ENCODE peak calls at places on chromosome 3, in six cellular contexts. T is OCI-LY7; M is A549; D is iPS-NIHi11; V is activated CD4-positive, alpha-beta T cell treated with anti-CD3 and anti-CD28 coated beads for 24 hours; J is Caki2. K is an unnamed sample.

GRCh38 chr3:45105855-45106655 is 40.1 kb downstream of the CDCP1 start:
- DNase-seq in T (no peak), M (no peak), D (no peak), V (peak; percentile 60), J (peak; percentile 53), K (no peak)

GRCh38 chr3:16668776-16669545 is 63.7 kb upstream of the DAZL start:
- DNase-seq in T (no peak), M (no peak), D (no peak), V (no peak), J (no peak), K (no peak)

GRCh38 chr3:181484026-181484425 is 227.7 kb upstream of the SOX2 start:
- DNase-seq in T (no peak), M (no peak), D (no peak), V (no peak), J (no peak), K (no peak)

GRCh38 chr3:124516333-124516732 is 213.9 kb upstream of the UMPS start:
- DNase-seq in T (no peak), M (no peak), D (no peak), V (no peak), J (no peak), K (no peak)

GRCh38 chr3:69288161-69288895 is 97.6 kb downstream of the FRMD4B start:
- DNase-seq in T (no peak), M (no peak), D (peak; percentile 66), V (peak; percentile 30), J (no peak), K (no peak)

GRCh38 chr3:38404286-38404685 is 49.4 kb upstream of the ACVR2B start:
- DNase-seq in T (no peak), M (no peak), D (no peak), V (no peak), J (no peak), K (no peak)

GRCh38 chr3:25486932-25487331 is 58.9 kb downstream of the RARB start:
- DNase-seq in T (no peak), M (no peak), D (no peak), V (no peak), J (no peak), K (no peak)

GRCh38 chr3:70748593-70748992 is 436.2 kb upstream of the MDFIC2 start:
- DNase-seq in T (no peak), M (no peak), D (peak; percentile 45), V (no peak), J (no peak), K (no peak)

GRCh38 chr3:186506846-186507245 is 37.3 kb downstream of the CRYGS start:
- DNase-seq in T (no peak), M (no peak), D (no peak), V (no peak), J (no peak), K (no peak)

GRCh38 chr3:192339214-192339613 is 388.1 kb downstream of the FGF12 start:
- DNase-seq in T (no peak), M (no peak), D (peak; percentile 34), V (no peak), J (no peak), K (no peak)

GRCh38 chr3:76044601-76045600 is 259.6 kb upstream of the ZNF717 start:
- DNase-seq in T (peak; percentile 27), M (peak; percentile 10), D (no peak), V (no peak), J (peak; percentile 12), K (no peak)

GRCh38 chr3:86047329-86047625 is 943.7 kb downstream of the VGLL3 start:
- DNase-seq in T (no peak), M (no peak), D (no peak), V (no peak), J (no peak), K (no peak)

GRCh38 chr3:109683746-109684145 is 346.4 kb upstream of the DPPA4 start:
- DNase-seq in T (no peak), M (no peak), D (no peak), V (no peak), J (no peak), K (no peak)

GRCh38 chr3:146466596-146466995 is 2.8 kb downstream of the PLSCR2 start:
- DNase-seq in T (no peak), M (no peak), D (no peak), V (no peak), J (no peak), K (no peak)

GRCh38 chr3:16013563-16013962 is 160.9 kb upstream of the GALNT15 start:
- DNase-seq in T (no peak), M (no peak), D (no peak), V (no peak), J (no peak), K (no peak)

GRCh38 chr3:129795596-129795995 is 97.9 kb downstream of the TMCC1 start:
- DNase-seq in T (no peak), M (peak; percentile 65), D (no peak), V (no peak), J (peak; percentile 52), K (no peak)

GRCh38 chr3:53850895-53851294 is 4.5 kb downstream of the IL17RB start:
- DNase-seq in T (no peak), M (no peak), D (no peak), V (no peak), J (no peak), K (no peak)

GRCh38 chr3:147538034-147538433 is 128.9 kb downstream of the ZIC1 start:
- DNase-seq in T (peak; percentile 9), M (no peak), D (no peak), V (no peak), J (no peak), K (no peak)

GRCh38 chr3:64361962-64362735 is 136.9 kb upstream of the PRICKLE2 start:
- DNase-seq in T (no peak), M (no peak), D (no peak), V (no peak), J (no peak), K (no peak)

GRCh38 chr3:39404943-39405686 is 1.4 kb upstream of the RPSA start:
- DNase-seq in T (no peak), M (no peak), D (peak; percentile 50), V (no peak), J (no peak), K (no peak)

K was measured in NCI-H460.